ENCODE peak calls at places on chromosomes 13 and 19, in seven cellular contexts. N, K, E, R, Q, B and I are unnamed samples.

GRCh38 chr13:50616101-50616500 is 227.4 kb downstream of the DLEU7 start:
- DNase-seq in K (no peak), N (peak), B (no peak), E (no peak), Q (no peak), R (no peak), I (no peak)

GRCh38 chr19:49691243-49692101 is 556 bp downstream of the CPT1C start:
- DNase-seq in B (no peak), E (no peak), N (peak), Q (no peak), K (no peak), R (no peak), I (peak)

GRCh38 chr19:46392252-46392801 is 21.0 kb downstream of the CCDC8 start:
- DNase-seq in B (no peak), R (no peak), K (peak), E (no peak), Q (no peak), N (peak), I (no peak)

GRCh38 chr19:39768334-39768733 is 10.3 kb upstream of the LEUTX start:
- DNase-seq in N (no peak), B (no peak), R (no peak), E (no peak), K (no peak), Q (no peak), I (no peak)

GRCh38 chr13:109509154-109509905 is 277.1 kb downstream of the IRS2 start:
- DNase-seq in N (peak), K (no peak), Q (no peak), E (no peak), B (no peak), R (no peak), I (peak)

GRCh38 chr19:13507053-13507611 is 853 bp upstream of the CACNA1A start:
- DNase-seq in B (no peak), N (peak), Q (no peak), K (no peak), E (no peak), R (no peak), I (no peak)

GRCh38 chr19:20371911-20372310 is 193.7 kb downstream of the ZNF737 start:
- DNase-seq in R (no peak), N (no peak), B (no peak), Q (no peak), K (no peak), E (no peak), I (no peak)

GRCh38 chr19:51514866-51515481 is 13.4 kb upstream of the SIGLEC12 start:
- DNase-seq in Q (peak), E (no peak), B (no peak), N (peak), K (peak), R (no peak), I (peak)

GRCh38 chr19:46586294-46586693 is 14.8 kb upstream of the CALM3 start:
- DNase-seq in N (no peak), R (no peak), B (no peak), Q (no peak), K (no peak), E (no peak), I (no peak)

GRCh38 chr13:78607409-78608253 is 4.3 kb upstream of the POU4F1 start:
- DNase-seq in E (no peak), K (no peak), R (no peak), N (no peak), B (no peak), Q (no peak), I (no peak)

GRCh38 chr19:42516771-42517170 is 11.5 kb downstream of the CEACAM1 start:
- DNase-seq in E (no peak), Q (no peak), N (no peak), K (no peak), B (no peak), R (no peak), I (no peak)

GRCh38 chr19:43527860-43528622 is 1.0 kb upstream of the ETHE1 start:
- DNase-seq in B (peak), Q (no peak), R (peak), E (peak), N (peak), K (no peak), I (no peak)

GRCh38 chr13:74289861-74290260 is 155.7 kb upstream of the KLF12 start:
- DNase-seq in R (no peak), N (no peak), E (no peak), B (no peak), K (no peak), Q (no peak), I (no peak)

GRCh38 chr19:14774373-14774772 is 4.0 kb downstream of the ADGRE2 start:
- DNase-seq in K (no peak), R (no peak), Q (no peak), B (no peak), N (no peak), E (no peak), I (no peak)

GRCh38 chr19:45250832-45251451 is at the start of gene MARK4:
- DNase-seq in N (peak), Q (peak), R (peak), K (no peak), B (peak), E (peak), I (no peak)

GRCh38 chr13:83450586-83450985 is 431.7 kb downstream of the SLITRK1 start:
- DNase-seq in R (no peak), Q (no peak), E (no peak), N (no peak), B (no peak), K (no peak), I (no peak)

GRCh38 chr13:36057041-36057440 is 74.1 kb downstream of the DCLK1 start:
- DNase-seq in K (no peak), R (no peak), Q (no peak), B (no peak), N (peak), E (no peak), I (no peak)

GRCh38 chr19:43595605-43595998 is 332 bp downstream of the IRGQ start:
- DNase-seq in R (peak), Q (peak), K (no peak), B (no peak), N (no peak), E (peak), I (no peak)

GRCh38 chr19:40800997-40801377 is 2.0 kb downstream of the EGLN2 start:
- DNase-seq in N (no peak), E (no peak), K (no peak), Q (no peak), B (no peak), R (no peak), I (no peak)

GRCh38 chr13:110306960-110307696 is at the start of the genes COL4A1 and COL4A2:
- DNase-seq in Q (no peak), N (peak), E (peak), R (peak), B (peak), K (no peak), I (no peak)

GRCh38 chr19:55489711-55490477 is 1.7 kb downstream of the SSC5D start:
- DNase-seq in E (no peak), K (no peak), N (no peak), Q (no peak), R (no peak), B (no peak), I (no peak)
- H3K4me3 ChIP-seq in E (no peak), K (peak), N (no peak), Q (no peak), R (no peak), B (no peak), I (no peak)

GRCh38 chr19:4980838-4981680 is 12.1 kb downstream of the KDM4B start:
- DNase-seq in E (no peak), B (no peak), N (no peak), R (no peak), Q (no peak), K (no peak), I (no peak)
- TF ChIP-seq CTCF in E (no peak), B (no peak), N (no peak), R (no peak), Q (no peak), K (no peak), I (no peak)

GRCh38 chr13:45592758-45593157 is 22.8 kb downstream of the ERICH6B start:
- DNase-seq in E (no peak), B (no peak), Q (peak), N (no peak), R (no peak), K (no peak), I (no peak)
- H3K4me3 ChIP-seq in E (no peak), B (no peak), Q (no peak), N (no peak), R (no peak), K (no peak), I (no peak)

GRCh38 chr13:46996316-46996715 is 99.5 kb upstream of the HTR2A start:
- DNase-seq in Q (no peak), R (no peak), N (no peak), E (no peak), B (no peak), K (no peak), I (no peak)

GRCh38 chr13:46994492-46994891 is 97.6 kb upstream of the HTR2A start:
- DNase-seq in E (no peak), B (no peak), Q (no peak), K (no peak), R (no peak), N (no peak), I (no peak)

GRCh38 chr13:46995874-46996273 is 99.0 kb upstream of the HTR2A start:
- DNase-seq in R (no peak), K (no peak), N (no peak), Q (peak), E (no peak), B (no peak), I (no peak)

GRCh38 chr13:46992383-46992952 is 95.6 kb upstream of the HTR2A start:
- DNase-seq in B (no peak), R (no peak), Q (no peak), N (peak), K (no peak), E (no peak), I (no peak)
- TF ChIP-seq CTCF in B (no peak), R (no peak), Q (peak), N (peak), K (peak), E (no peak), I (peak)

DNA sequence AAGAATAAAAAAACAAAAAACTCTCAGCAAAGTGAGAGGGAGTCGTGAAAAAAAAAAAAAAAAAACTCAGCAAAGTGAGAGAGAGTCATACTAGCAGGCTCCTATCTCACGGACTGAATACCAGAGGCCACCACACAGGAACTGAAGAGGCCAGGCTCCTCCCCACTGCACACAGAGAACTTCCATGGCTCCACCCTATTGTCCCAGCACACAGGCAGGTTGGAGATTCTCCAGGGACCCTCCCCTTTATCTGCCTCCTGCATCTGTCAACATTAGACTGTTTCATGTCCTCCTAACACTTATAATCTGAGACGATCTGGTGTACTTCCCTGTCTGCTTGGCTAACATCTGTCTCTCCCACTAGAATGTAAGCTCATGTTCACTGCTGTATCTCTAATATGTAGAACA is 37.0 kb upstream of the FARP1 start:
- DNase-seq in Q (no peak), B (peak), K (no peak), R (peak), N (no peak), E (no peak), I (no peak)
- H3K4me3 ChIP-seq in Q (no peak), B (no peak), K (no peak), R (no peak), N (no peak), E (no peak), I (no peak)

DNA sequence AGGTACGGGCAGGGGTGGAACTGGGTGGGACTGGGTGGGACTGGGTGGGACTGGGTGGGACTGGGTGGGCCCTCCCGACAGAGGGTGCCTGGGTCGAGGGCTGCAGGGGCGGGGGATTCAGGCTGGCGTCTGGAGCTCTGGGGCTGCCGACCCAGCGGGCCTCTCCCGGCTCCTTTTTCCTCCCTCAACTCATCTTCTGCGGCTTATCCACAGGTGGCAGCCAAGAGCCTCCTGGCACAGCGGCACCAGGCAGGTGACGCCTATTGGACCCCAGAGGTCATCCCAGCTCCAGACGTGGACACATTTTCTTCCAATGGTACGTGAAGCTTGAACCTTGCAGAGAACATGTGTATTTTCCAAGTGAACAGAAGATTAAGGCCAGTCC is 533 bp downstream of the ZNF544 start:
- DNase-seq in Q (no peak), N (peak), B (peak), E (no peak), K (no peak), R (no peak), I (no peak)
- TF ChIP-seq CTCF in Q (no peak), N (peak), B (no peak), E (no peak), K (peak), R (no peak), I (peak)

GRCh38 chr13:79869326-79869725 is 388.4 kb downstream of the NDFIP2 start:
- DNase-seq in E (no peak), R (no peak), N (no peak), K (no peak), Q (no peak), B (no peak), I (no peak)
- H3K4me3 ChIP-seq in E (no peak), R (no peak), N (no peak), K (no peak), Q (no peak), B (no peak), I (no peak)